ENCODE peak calls at places on chromosomes 11 and 22, in four cellular contexts. U, D, R and H are unnamed samples.

GRCh38 chr11:131297441-131297840 is 73.0 kb upstream of the NTM start:
- DNase-seq in U (no peak), D (no peak), R (no peak), H (no peak)

GRCh38 chr11:72753341-72754148 is 1.3 kb upstream of the ARAP1 start:
- DNase-seq in U (no peak), D (no peak), R (no peak), H (peak)

GRCh38 chr11:61028135-61028729 is 56.8 kb downstream of the CD6 start:
- DNase-seq in U (no peak), D (no peak), R (no peak), H (no peak)

GRCh38 chr11:34345991-34346480 is 11.8 kb downstream of the ABTB2 start:
- DNase-seq in U (no peak), D (peak), R (peak), H (no peak)

GRCh38 chr22:28034760-28035401 is 115.8 kb upstream of the PITPNB start:
- DNase-seq in U (no peak), D (peak), R (peak), H (peak)

GRCh38 chr11:17922474-17922788 is 90.4 kb downstream of the SERGEF start:
- DNase-seq in U (no peak), D (no peak), R (no peak), H (no peak)

GRCh38 chr11:76329084-76329648 is 51.8 kb downstream of the THAP12 start:
- DNase-seq in U (no peak), D (no peak), R (peak), H (no peak)

GRCh38 chr22:37896181-37896592 is 9.9 kb upstream of the MICALL1 start:
- DNase-seq in U (no peak), D (no peak), R (peak), H (no peak)

GRCh38 chr22:50271519-50271970 is 1.4 kb upstream of the MAPK11 start:
- DNase-seq in U (peak), D (peak), R (peak), H (no peak)

GRCh38 chr22:20588843-20589581 is 81.6 kb downstream of the MED15 start:
- DNase-seq in U (no peak), D (no peak), R (no peak), H (peak)

GRCh38 chr11:31926816-31927528 is 115.8 kb upstream of the PAX6 start:
- DNase-seq in U (no peak), D (no peak), R (no peak), H (no peak)

GRCh38 chr11:10139656-10140055 is 154.4 kb downstream of the SBF2 start:
- DNase-seq in U (no peak), D (no peak), R (peak), H (no peak)

GRCh38 chr11:134278356-134278755 is 2.2 kb downstream of the GLB1L3 start:
- DNase-seq in U (no peak), D (no peak), R (no peak), H (no peak)

GRCh38 chr22:28930357-28931007 is 47.1 kb downstream of the ZNRF3 start:
- DNase-seq in U (no peak), D (no peak), R (peak), H (no peak)

GRCh38 chr22:17213976-17214375 is 5.3 kb downstream of the ADA2 start:
- DNase-seq in U (peak), D (peak), R (peak), H (peak)

GRCh38 chr11:67441731-67442401 is 1.4 kb downstream of the CORO1B start:
- DNase-seq in U (no peak), D (no peak), R (no peak), H (peak)

GRCh38 chr11:27310182-27310581 is 52.8 kb downstream of the CCDC34 start:
- DNase-seq in U (no peak), D (no peak), R (no peak), H (no peak)

GRCh38 chr11:121416909-121417567 is 35.1 kb upstream of the SORL1 start:
- DNase-seq in U (no peak), D (peak), R (peak), H (peak)

GRCh38 chr11:78380615-78381029 is 37.0 kb downstream of the GAB2 start:
- DNase-seq in U (no peak), D (no peak), R (peak), H (no peak)